ENCODE peak calls at places on chromosomes 7 and 10, in six cellular contexts. K, X, R, W, D and Y are unnamed samples.

GRCh38 chr7:6306471-6306870 is 34.0 kb upstream of the CYTH3 start:
- DNase-seq in K (no peak), X (no peak), R (no peak), W (no peak), D (no peak), Y (no peak)

GRCh38 chr10:130372866-130373265 is 236.7 kb downstream of the GLRX3 start:
- DNase-seq in K (no peak), X (no peak), R (no peak), W (peak; percentile 55), D (no peak), Y (no peak)

GRCh38 chr10:71247306-71247705 is 34.9 kb downstream of the UNC5B start:
- DNase-seq in K (no peak), X (no peak), R (peak; percentile 50), W (no peak), D (no peak), Y (no peak)

GRCh38 chr10:34333513-34333912 is 481.6 kb downstream of the PARD3 start:
- DNase-seq in K (no peak), X (no peak), R (no peak), W (no peak), D (no peak), Y (no peak)

GRCh38 chr10:29681700-29682444 is 47.1 kb upstream of the SVIL start:
- DNase-seq in K (no peak), X (no peak), R (no peak), W (no peak), D (no peak), Y (no peak)

GRCh38 chr10:102492983-102493382 is 9.5 kb downstream of the ACTR1A start:
- DNase-seq in K (no peak), X (no peak), R (no peak), W (no peak), D (peak; percentile 63), Y (no peak)

GRCh38 chr10:117729156-117729555 is 186.6 kb downstream of the EMX2 start:
- DNase-seq in K (no peak), X (no peak), R (no peak), W (no peak), D (no peak), Y (no peak)

GRCh38 chr10:114172776-114173555 is 1.0 kb downstream of the CCDC186 start:
- DNase-seq in K (no peak), X (no peak), R (no peak), W (no peak), D (no peak), Y (no peak)

GRCh38 chr7:16315280-16315679 is 106.1 kb downstream of the CRPPA start:
- DNase-seq in K (no peak), X (no peak), R (no peak), W (no peak), D (no peak), Y (no peak)
- H3K4me3 ChIP-seq in K (no peak overlapping the region), X (no peak overlapping the region), R (no peak overlapping the region), W (no peak overlapping the region), D (no peak overlapping the region), Y (no peak overlapping the region)

DNA sequence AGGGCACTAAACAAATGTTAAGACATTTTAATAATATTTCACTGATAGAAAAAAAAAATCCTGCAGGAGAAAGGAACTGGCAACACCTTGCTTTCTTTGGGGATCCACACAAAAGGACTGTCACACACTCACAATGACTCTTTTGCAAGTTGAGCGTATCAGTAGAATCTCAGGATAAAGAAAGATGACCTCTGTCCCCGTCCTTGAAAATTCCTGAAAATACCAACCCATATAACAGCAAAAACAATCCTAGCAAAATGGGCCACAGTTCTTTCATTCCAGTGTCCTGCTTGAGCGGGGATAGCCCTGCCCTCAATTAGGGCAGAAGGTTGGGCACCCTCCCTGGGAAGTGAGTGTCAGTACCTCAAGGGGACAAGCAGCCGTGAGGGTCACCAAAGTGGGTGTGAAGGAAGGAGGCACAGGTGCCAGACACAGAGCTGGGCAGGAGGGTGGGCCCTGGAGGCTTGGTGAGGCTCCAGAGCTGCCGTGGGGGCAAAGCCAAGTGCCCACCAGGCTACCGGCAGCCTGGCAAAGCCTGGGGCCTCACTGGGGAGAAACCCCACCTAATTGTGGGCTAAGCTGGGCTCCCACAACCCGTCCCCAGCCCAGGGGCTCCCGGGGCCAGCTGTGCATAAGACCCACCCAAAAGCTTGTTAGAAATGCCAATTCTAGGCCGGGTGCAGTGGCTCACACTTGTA is 2.8 kb downstream of the WDR86 start:
- DNase-seq in K (no peak), X (no peak), R (no peak), W (no peak), D (no peak), Y (no peak)
- H3K27ac ChIP-seq in K (no peak overlapping the region), X (no peak overlapping the region), R (no peak overlapping the region), W (no peak overlapping the region), D (no peak overlapping the region), Y (no peak overlapping the region)

GRCh38 chr10:126013489-126014281 is 117.3 kb downstream of the FANK1 start:
- DNase-seq in K (no peak), X (peak; percentile 39), R (no peak), W (no peak), D (no peak), Y (no peak)
- TF ChIP-seq CTCF in K (no peak), X (peak; percentile 47), R (no peak), W (no peak), D (no peak), Y (no peak)

DNA sequence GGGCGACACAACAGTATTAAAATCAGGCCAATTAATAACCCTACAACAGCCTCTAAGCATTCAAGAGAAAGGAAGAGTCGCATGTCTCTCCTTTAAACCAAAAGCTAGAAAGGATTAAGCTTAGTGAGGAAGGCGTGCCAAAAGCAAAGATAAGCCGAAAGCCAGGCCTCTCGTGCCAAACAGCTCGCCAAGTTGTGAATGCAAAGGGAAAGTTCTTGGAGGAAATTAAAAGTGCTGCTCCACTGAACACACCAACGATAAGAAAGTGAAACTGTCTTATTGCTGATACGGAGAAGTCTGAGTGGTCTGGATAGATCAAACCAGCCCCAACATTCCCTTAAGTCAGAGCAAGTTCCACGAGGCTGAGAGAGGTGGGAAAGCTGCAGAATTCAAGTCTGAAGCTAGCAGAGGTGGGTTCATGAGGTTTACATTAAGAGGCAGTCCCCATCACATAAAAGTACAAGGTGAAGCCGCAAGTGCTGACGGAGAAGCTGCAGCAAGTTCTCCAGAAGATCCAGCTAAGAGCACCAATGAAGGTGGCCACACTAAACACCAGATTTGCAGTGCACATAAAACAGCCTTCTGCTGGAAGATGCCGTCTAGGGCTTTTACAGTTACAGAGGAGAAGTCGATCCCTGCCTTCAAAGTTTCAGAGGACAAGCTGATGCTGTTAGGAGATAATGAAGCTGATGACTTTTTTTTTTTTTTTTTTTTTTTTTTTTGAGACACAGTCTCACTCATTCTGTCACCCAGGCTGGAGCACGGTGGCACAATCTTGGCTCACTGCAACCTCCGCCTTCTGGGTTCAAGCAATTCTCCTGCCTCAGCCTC is 194.7 kb downstream of the MAD1L1 start:
- DNase-seq in K (peak; percentile 69), X (no peak), R (no peak), W (peak; percentile 45), D (peak; percentile 50), Y (peak; percentile 69)
- H3K4me3 ChIP-seq in K (peak overlapping the region; percentile 17), X (no peak overlapping the region), R (no peak overlapping the region), W (peak overlapping the region; percentile 17), D (no peak overlapping the region), Y (peak overlapping the region; percentile 62)

DNA sequence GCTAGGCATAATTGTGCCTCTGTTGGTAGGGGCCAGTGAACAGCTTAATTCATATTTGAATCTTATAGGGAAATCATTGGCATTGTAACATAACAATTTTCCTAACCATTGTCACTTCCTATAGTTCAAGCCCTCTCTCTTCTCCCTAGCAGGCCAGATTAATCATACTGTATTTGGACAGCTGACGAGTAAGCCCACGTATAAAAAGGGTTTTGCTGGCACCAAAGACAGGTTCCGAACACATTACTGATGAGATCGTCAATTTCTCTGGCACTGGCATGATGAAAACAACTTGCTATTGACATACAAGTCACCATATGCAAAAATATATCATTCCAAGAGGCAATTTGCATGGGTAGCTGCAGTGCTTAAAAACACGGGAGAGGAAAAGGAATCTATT is 891.1 kb upstream of the AUTS2 start:
- DNase-seq in K (no peak), X (no peak), R (no peak), W (no peak), D (no peak), Y (no peak)
- H3K27ac ChIP-seq in K (no peak overlapping the region), X (no peak overlapping the region), R (no peak overlapping the region), W (no peak overlapping the region), D (no peak overlapping the region), Y (no peak overlapping the region)